ENCODE peak calls at places on chromosomes 7 and 10, in eight cellular contexts. J is activated CD8-positive, alpha-beta T cell treated with anti-CD3 and anti-CD28 coated beads for 36 hours; I is NCI-H748 treated with DMSO at 0.1 percent for 48 hours; O is activated effector memory CD4-positive, alpha-beta T cell treated with Interleukin-2 at 50 U/mL for 16 hours; D is endothelial cell; H is mesendoderm; L is aorta; S is hippocampal formation. X is an unnamed sample.

GRCh38 chr10:59580257-59580863 is 129.3 kb downstream of the SLC16A9 start:
- DNase-seq in J (no peak), I (peak; percentile 26), O (no peak), D (no peak), H (peak; percentile 45), L (no peak), S (peak; percentile 61), X (peak; percentile 58)

GRCh38 chr7:142485617-142486226 is 227.9 kb upstream of the PRSS58 start:
- DNase-seq in J (peak; percentile 53), I (no peak), O (no peak), D (peak; percentile 36), H (peak; percentile 40), L (no peak), S (no peak), X (no peak)

GRCh38 chr10:33596411-33596810 is 261.9 kb upstream of the NRP1 start:
- DNase-seq in J (no peak), I (no peak), O (no peak), D (no peak), H (no peak), L (no peak), S (no peak), X (no peak)

GRCh38 chr7:7595451-7595850 is 28.8 kb downstream of the MIOS start:
- DNase-seq in J (no peak), I (peak; percentile 17), O (no peak), D (no peak), H (no peak), L (no peak), S (peak; percentile 18), X (peak; percentile 14)

GRCh38 chr10:128125944-128126764 is at the start of gene MKI67:
- DNase-seq in J (peak; percentile 96), I (peak; percentile 44), O (peak; percentile 83), D (peak; percentile 86), H (peak; percentile 95), L (peak; percentile 92), S (peak; percentile 14), X (peak; percentile 69)

GRCh38 chr10:18486444-18486843 is 164.9 kb downstream of the NSUN6 start:
- DNase-seq in J (no peak), I (no peak), O (no peak), D (no peak), H (no peak), L (no peak), S (no peak), X (no peak)

GRCh38 chr7:36962367-36962766 is 238.1 kb upstream of the AOAH start:
- DNase-seq in J (no peak), I (no peak), O (no peak), D (no peak), H (peak; percentile 85), L (no peak), S (no peak), X (no peak)

GRCh38 chr10:50990568-50991495 is 83.5 kb upstream of the PRKG1 start:
- DNase-seq in J (peak; percentile 5), I (peak; percentile 7), O (no peak), D (peak; percentile 26), H (peak; percentile 41), L (peak; percentile 85), S (no peak), X (no peak)

GRCh38 chr10:62451606-62451965 is 77.4 kb downstream of the ZNF365 start:
- DNase-seq in J (no peak), I (no peak), O (no peak), D (no peak), H (no peak), L (no peak), S (no peak), X (no peak)

GRCh38 chr10:101578803-101579515 is 9.1 kb downstream of the POLL start:
- DNase-seq in J (no peak), I (no peak), O (no peak), D (no peak), H (no peak), L (peak; percentile 46), S (no peak), X (no peak)

GRCh38 chr7:65951837-65952578 is 30.0 kb downstream of the GUSB start:
- DNase-seq in J (no peak), I (no peak), O (no peak), D (no peak), H (no peak), L (no peak), S (no peak), X (no peak)

GRCh38 chr10:114395361-114396022 is 8.8 kb downstream of the AFAP1L2 start:
- DNase-seq in J (peak; percentile 27), I (no peak), O (no peak), D (no peak), H (no peak), L (peak; percentile 44), S (no peak), X (no peak)

X was measured in COR-L47.